ENCODE peak calls at places on chromosomes 7 and 10, in four cellular contexts. R is brain microvascular endothelial cell, I is HepG2, Y is lower leg skin. L is an unnamed sample.

GRCh38 chr7:95469850-95470249 is 15.9 kb upstream of the ASB4 start:
- DNase-seq in R (no peak), I (peak), Y (no peak), L (no peak)

GRCh38 chr10:110304394-110304779 is 333 bp downstream of the SMNDC1 start:
- DNase-seq in R (no peak), I (no peak), Y (no peak), L (no peak)

GRCh38 chr10:131806146-131806545 is 94.7 kb upstream of the PPP2R2D start:
- DNase-seq in R (no peak), I (no peak), Y (no peak), L (no peak)

GRCh38 chr7:76225379-76225778 is 23.7 kb downstream of the SRRM3 start:
- DNase-seq in R (no peak), I (no peak), Y (no peak), L (no peak)

GRCh38 chr7:22219739-22220493 is 137.0 kb downstream of the RAPGEF5 start:
- DNase-seq in R (peak), I (no peak), Y (no peak), L (no peak)

GRCh38 chr7:69182596-69183467 is 415.4 kb upstream of the AUTS2 start:
- DNase-seq in R (no peak), I (no peak), Y (no peak), L (no peak)

GRCh38 chr10:33174674-33175073 is 159.8 kb downstream of the NRP1 start:
- DNase-seq in R (no peak), I (no peak), Y (no peak), L (no peak)

GRCh38 chr7:20304366-20304765 is 26.3 kb upstream of the ITGB8 start:
- DNase-seq in R (no peak), I (peak), Y (no peak), L (no peak)

GRCh38 chr7:26863504-26864308 is 684 bp downstream of the SKAP2 start:
- DNase-seq in R (peak), I (peak), Y (no peak), L (no peak)

GRCh38 chr10:31745612-31746376 is 182.8 kb downstream of the ARHGAP12 start:
- DNase-seq in R (peak), I (peak), Y (no peak), L (no peak)

GRCh38 chr10:77305650-77306632 is 331.7 kb downstream of the KCNMA1 start:
- DNase-seq in R (no peak), I (no peak), Y (no peak), L (no peak)

GRCh38 chr10:125157473-125157865 is 2.9 kb downstream of the CTBP2 start:
- DNase-seq in R (no peak), I (no peak), Y (no peak), L (no peak)

GRCh38 chr7:22728416-22729029 is 1.5 kb downstream of the IL6 start:
- DNase-seq in R (peak), I (peak), Y (no peak), L (no peak)

GRCh38 chr7:15720849-15721471 is 34.5 kb upstream of the MEOX2 start:
- DNase-seq in R (peak), I (peak), Y (peak), L (no peak)

GRCh38 chr10:101778781-101779543 is 3.0 kb upstream of the FGF8 start:
- DNase-seq in R (no peak), I (no peak), Y (no peak), L (peak)

GRCh38 chr7:1418505-1419309 is 40.6 kb downstream of the MICALL2 start:
- DNase-seq in R (no peak), I (peak), Y (no peak), L (no peak)

GRCh38 chr7:12360948-12361347 is 42.7 kb downstream of the VWDE start:
- DNase-seq in R (no peak), I (no peak), Y (no peak), L (no peak)

GRCh38 chr10:115654961-115655360 is 561.8 kb downstream of the ATRNL1 start:
- DNase-seq in R (peak), I (no peak), Y (no peak), L (no peak)

GRCh38 chr7:28272461-28272877 is 91.9 kb upstream of the JAZF1 start:
- DNase-seq in R (peak), I (no peak), Y (peak), L (peak)

GRCh38 chr10:78267070-78267469 is 233.4 kb downstream of the RPS24 start:
- DNase-seq in R (no peak), I (no peak), Y (no peak), L (no peak)

GRCh38 chr10:27746364-27747095 is 911 bp upstream of the MKX start:
- DNase-seq in R (no peak), I (no peak), Y (no peak), L (no peak)

GRCh38 chr7:39353615-39354376 is 212.4 kb upstream of the YAE1 start:
- DNase-seq in R (peak), I (no peak), Y (no peak), L (peak)

GRCh38 chr10:127984944-127985343 is 78.0 kb downstream of the PTPRE start:
- DNase-seq in R (no peak), I (no peak), Y (no peak), L (no peak)

GRCh38 chr7:157839226-157839625 is 502.4 kb downstream of the DNAJB6 start:
- DNase-seq in R (no peak), I (no peak), Y (no peak), L (no peak)
- H3K4me3 ChIP-seq in R (no peak), I (no peak), Y (no peak), L (no peak)

GRCh38 chr10:61325596-61325995 is 127.6 kb downstream of the TMEM26 start:
- DNase-seq in R (no peak), I (no peak), Y (no peak), L (no peak)
- H3K4me3 ChIP-seq in R (no peak), I (no peak), Y (no peak), L (no peak)

GRCh38 chr10:104120061-104120460 is 1.9 kb upstream of the SFR1 start:
- DNase-seq in R (no peak), I (no peak), Y (no peak), L (no peak)
- H3K4me3 ChIP-seq in R (no peak), I (no peak), Y (no peak), L (no peak)

DNA sequence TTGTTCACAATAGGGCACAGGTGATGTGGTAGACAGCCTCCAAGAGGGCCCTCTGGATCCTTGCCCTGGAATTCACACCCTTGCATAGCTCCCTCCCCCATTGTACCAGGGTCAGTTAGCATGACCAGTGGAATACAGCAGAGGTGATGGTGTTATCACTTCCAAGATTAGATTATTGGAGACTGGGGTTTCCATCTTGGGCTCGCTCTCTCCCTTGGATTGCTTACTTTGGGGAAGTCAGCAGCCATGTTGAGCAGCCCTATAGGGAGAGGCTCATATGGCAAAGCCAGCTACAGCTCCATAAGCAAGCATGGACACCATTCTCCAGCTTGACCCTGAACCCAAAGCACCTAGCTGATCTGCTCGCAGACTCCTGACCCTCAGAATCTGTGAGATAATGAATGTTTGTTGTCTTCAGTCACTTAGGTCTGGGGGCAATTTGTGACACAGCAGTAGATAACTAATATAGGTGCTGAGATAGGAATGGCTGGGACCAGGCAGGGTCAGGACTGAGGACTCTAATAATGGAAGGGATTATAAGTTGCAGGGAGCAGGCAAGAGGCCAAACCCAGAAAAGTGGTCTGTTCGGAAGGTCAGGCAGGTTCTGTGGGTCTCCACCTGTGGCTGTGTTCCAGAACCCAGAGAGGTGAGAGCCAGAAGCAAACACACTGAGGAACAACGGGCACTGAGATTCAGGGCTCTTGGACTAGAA is 22.9 kb downstream of the TBXAS1 start:
- DNase-seq in R (no peak), I (no peak), Y (no peak), L (no peak)
- H3K4me3 ChIP-seq in R (no peak), I (no peak), Y (no peak), L (no peak)

L was measured in lower lobe of right lung.